ENCODE peak calls at places on chromosomes 2 and 18, in four cellular contexts. D, K, X and N are unnamed samples.

GRCh38 chr2:6580982-6581381 is 284.7 kb downstream of the CMPK2 start:
- DNase-seq in X (no peak), D (no peak), K (no peak), N (no peak)

GRCh38 chr2:112885503-112885897 is 25.5 kb upstream of the IL37 start:
- DNase-seq in K (no peak), X (no peak), D (no peak), N (no peak)

GRCh38 chr18:49967171-49967570 is 153.8 kb upstream of the ACAA2 start:
- DNase-seq in X (no peak), K (no peak), D (peak), N (no peak)

GRCh38 chr2:152234277-152234676 is 58.7 kb upstream of the STAM2 start:
- DNase-seq in K (no peak), D (no peak), X (no peak), N (no peak)

GRCh38 chr2:231223458-231223970 is 25.1 kb downstream of the ARMC9 start:
- DNase-seq in X (peak), K (no peak), D (no peak), N (no peak)

GRCh38 chr2:3481011-3481400 is 38.3 kb downstream of the ADI1 start:
- DNase-seq in D (no peak), K (no peak), X (no peak), N (no peak)

GRCh38 chr2:204483497-204484164 is 61.6 kb upstream of the PARD3B start:
- DNase-seq in D (peak), X (no peak), K (no peak), N (no peak)

GRCh38 chr2:221097568-221097915 is 474.6 kb downstream of the EPHA4 start:
- DNase-seq in X (no peak), D (no peak), K (no peak), N (no peak)

GRCh38 chr2:193868833-193869232 is 1674.1 kb upstream of the TMEFF2 start:
- DNase-seq in X (no peak), K (peak), D (no peak), N (no peak)

GRCh38 chr18:45728341-45729010 is 4.5 kb downstream of the SLC14A1 start:
- DNase-seq in X (no peak), D (no peak), K (no peak), N (no peak)

GRCh38 chr2:204357175-204357695 is 188.0 kb upstream of the PARD3B start:
- DNase-seq in D (no peak), K (no peak), X (no peak), N (no peak)

GRCh38 chr2:236171213-236172201 is 3.3 kb upstream of the GBX2 start:
- DNase-seq in D (no peak), X (peak), K (peak), N (no peak)

GRCh38 chr18:52288403-52289004 is 51.5 kb upstream of the DCC start:
- DNase-seq in K (no peak), D (peak), X (no peak), N (peak)

GRCh38 chr2:44745460-44745859 is 196.0 kb upstream of the SIX3 start:
- DNase-seq in X (peak), D (no peak), K (no peak), N (no peak)

GRCh38 chr2:28810384-28811285 is at the start of gene SPDYA:
- DNase-seq in K (no peak), D (peak), X (peak), N (peak)

GRCh38 chr2:197786010-197786877 is 1.1 kb upstream of the BOLL start:
- DNase-seq in X (no peak), K (no peak), D (peak), N (no peak)

GRCh38 chr18:37207343-37207742 is 358.3 kb downstream of the CELF4 start:
- DNase-seq in D (no peak), X (no peak), K (no peak), N (no peak)

GRCh38 chr2:155099784-155100183 is 401.3 kb downstream of the KCNJ3 start:
- DNase-seq in D (peak), X (no peak), K (no peak), N (no peak)

GRCh38 chr2:127961729-127962128 is 66.1 kb downstream of the SAP130 start:
- DNase-seq in K (no peak), X (no peak), D (no peak), N (no peak)

GRCh38 chr2:131040661-131041401 is 52.4 kb downstream of the FAM168B start:
- DNase-seq in X (no peak), D (peak), K (no peak), N (peak)

GRCh38 chr2:1614564-1614963 is 129.8 kb downstream of the PXDN start:
- DNase-seq in D (no peak), X (no peak), K (no peak), N (no peak)
- H3K4me3 ChIP-seq in D (no peak), X (no peak), K (no peak), N (no peak)

GRCh38 chr2:8527676-8528075 is 154.2 kb upstream of the ID2 start:
- DNase-seq in K (no peak), D (no peak), X (no peak), N (no peak)
- H3K4me3 ChIP-seq in K (no peak), D (no peak), X (no peak), N (no peak)

GRCh38 chr18:76347341-76347740 is 147.7 kb downstream of the ZNF516 start:
- DNase-seq in D (no peak), X (no peak), K (no peak), N (no peak)

GRCh38 chr18:76348267-76349066 is 146.6 kb downstream of the ZNF516 start:
- DNase-seq in X (no peak), K (no peak), D (no peak), N (no peak)

GRCh38 chr18:76350134-76351025 is 144.7 kb downstream of the ZNF516 start:
- DNase-seq in K (no peak), X (no peak), D (no peak), N (no peak)

GRCh38 chr18:76346490-76347130 is 148.4 kb downstream of the ZNF516 start:
- DNase-seq in X (no peak), K (no peak), D (no peak), N (no peak)

GRCh38 chr18:76349067-76349715 is 145.9 kb downstream of the ZNF516 start:
- DNase-seq in X (peak), D (peak), K (peak), N (peak)
- H3K4me3 ChIP-seq in X (no peak), D (no peak), K (peak), N (no peak)

DNA sequence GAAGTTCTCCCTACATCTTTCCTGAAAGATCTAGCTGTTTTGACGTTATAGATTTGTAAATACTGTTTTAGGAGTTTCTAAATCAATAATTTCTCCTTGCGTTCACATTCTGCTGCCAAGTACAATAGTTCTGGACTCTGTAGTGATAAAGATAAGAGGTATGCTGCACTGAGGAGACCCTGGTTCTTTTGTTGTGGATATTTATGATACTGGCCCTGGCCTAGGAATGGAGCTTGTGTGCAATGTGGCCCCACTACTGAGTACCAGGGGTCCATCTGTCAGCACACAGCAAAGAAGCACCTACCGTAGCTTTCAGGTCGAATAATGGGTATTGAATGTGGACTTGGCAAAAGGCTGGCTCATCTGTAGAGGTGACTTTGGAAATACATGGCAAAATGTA is 85.0 kb downstream of the MAP3K20 start:
- DNase-seq in D (no peak), K (no peak), X (no peak), N (no peak)
- H3K4me3 ChIP-seq in D (no peak), K (no peak), X (no peak), N (no peak)

DNA sequence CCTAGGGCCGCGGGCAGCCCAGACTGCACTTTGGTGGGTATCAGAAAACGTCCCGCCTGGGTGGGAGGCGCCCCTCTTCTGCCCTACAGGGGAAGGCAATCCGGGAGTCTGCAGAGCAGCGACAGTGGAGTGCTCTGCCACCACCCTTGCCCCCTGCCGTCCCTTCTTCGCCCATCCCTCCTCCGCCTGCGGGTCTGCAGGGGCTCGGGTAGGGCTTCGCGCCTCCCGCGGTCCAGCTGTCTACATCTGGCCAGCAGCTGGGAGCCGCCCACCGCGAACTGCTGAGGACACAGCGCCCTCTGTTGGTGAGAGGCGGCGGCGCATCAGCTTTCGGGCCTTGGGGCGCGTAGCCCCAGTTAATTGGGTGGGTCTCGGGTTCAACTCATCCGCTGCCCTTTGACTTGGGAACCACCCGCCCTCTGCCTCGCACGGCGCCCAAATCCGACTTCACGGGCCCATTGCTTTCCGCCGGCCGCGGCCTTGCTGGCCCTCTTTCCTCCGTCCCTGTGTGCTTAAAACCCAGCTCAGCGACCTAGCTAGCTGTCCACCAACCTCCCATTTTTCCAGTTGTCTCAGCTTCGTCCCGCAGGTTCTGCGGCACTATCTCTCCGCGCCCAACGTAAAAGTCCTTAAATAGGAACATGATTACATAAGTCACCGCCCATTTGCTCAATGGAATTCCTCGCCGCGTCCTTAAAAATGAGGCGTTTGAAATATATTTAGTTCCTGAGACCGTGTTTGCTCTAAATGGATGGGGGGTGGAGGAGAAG is 17.6 kb downstream of the WNT10A start:
- DNase-seq in X (peak), K (peak), D (peak), N (no peak)
- H3K4me3 ChIP-seq in X (no peak), K (peak), D (no peak), N (no peak)

GRCh38 chr18:12701161-12701560 is 1.4 kb downstream of the CEP76 start:
- DNase-seq in X (peak), D (no peak), K (no peak), N (no peak)
- H3K4me3 ChIP-seq in X (peak), D (peak), K (peak), N (peak)

DNA sequence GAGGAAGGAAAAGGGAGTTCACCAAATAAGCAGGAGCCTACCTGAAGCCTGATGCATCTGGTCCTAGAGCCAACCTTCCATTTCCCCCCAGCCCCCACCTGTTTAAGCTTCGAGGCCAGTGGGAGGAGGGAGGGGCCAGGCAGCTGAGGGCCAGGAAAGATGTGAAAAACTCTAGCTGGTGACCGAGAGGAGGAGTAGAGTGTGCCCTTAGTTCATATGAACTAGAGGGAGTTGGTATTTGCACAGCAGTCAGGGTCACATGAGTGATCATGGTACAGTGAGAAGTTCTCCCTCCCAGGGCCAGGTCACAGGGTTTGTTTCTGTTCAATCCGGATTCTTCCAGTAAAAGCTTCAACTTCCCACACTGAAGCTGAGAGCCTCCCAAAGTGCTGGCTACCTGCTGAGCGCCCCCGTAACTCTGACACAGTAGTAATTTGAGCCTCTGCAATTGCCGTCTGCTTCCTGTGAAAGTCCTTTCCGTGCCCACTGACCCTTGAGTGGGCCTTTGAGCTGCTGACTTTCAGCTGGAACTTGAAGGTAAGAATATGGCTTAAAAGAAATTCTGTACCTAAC is at the start of gene SULT1C2:
- DNase-seq in D (peak), K (no peak), X (no peak), N (no peak)
- H3K4me3 ChIP-seq in D (no peak), K (no peak), X (no peak), N (no peak)

GRCh38 chr2:241064802-241065354 is 37.2 kb downstream of the MTERF4 start:
- DNase-seq in X (no peak), K (no peak), D (no peak), N (no peak)

GRCh38 chr2:241066893-241067341 is 35.2 kb downstream of the MTERF4 start:
- DNase-seq in K (peak), D (no peak), X (no peak), N (no peak)

GRCh38 chr2:241067501-241068135 is 34.5 kb downstream of the MTERF4 start:
- DNase-seq in X (no peak), K (peak), D (no peak), N (no peak)

GRCh38 chr2:241065355-241065803 is 36.7 kb downstream of the MTERF4 start:
- DNase-seq in X (no peak), K (peak), D (no peak), N (no peak)

GRCh38 chr2:241066171-241066892 is 35.8 kb downstream of the MTERF4 start:
- DNase-seq in K (peak), D (no peak), X (no peak), N (no peak)
- H3K4me3 ChIP-seq in K (no peak), D (no peak), X (no peak), N (no peak)

GRCh38 chr2:234999740-235000425 is 48.1 kb downstream of the SH3BP4 start:
- DNase-seq in X (no peak), K (no peak), D (no peak), N (no peak)

GRCh38 chr2:235000426-235001236 is 48.8 kb downstream of the SH3BP4 start:
- DNase-seq in D (peak), K (no peak), X (no peak), N (no peak)

GRCh38 chr2:234997389-234997788 is 45.6 kb downstream of the SH3BP4 start:
- DNase-seq in K (no peak), D (no peak), X (no peak), N (no peak)

GRCh38 chr2:234996467-234997270 is 44.9 kb downstream of the SH3BP4 start:
- DNase-seq in X (no peak), D (no peak), K (no peak), N (no peak)

DNA sequence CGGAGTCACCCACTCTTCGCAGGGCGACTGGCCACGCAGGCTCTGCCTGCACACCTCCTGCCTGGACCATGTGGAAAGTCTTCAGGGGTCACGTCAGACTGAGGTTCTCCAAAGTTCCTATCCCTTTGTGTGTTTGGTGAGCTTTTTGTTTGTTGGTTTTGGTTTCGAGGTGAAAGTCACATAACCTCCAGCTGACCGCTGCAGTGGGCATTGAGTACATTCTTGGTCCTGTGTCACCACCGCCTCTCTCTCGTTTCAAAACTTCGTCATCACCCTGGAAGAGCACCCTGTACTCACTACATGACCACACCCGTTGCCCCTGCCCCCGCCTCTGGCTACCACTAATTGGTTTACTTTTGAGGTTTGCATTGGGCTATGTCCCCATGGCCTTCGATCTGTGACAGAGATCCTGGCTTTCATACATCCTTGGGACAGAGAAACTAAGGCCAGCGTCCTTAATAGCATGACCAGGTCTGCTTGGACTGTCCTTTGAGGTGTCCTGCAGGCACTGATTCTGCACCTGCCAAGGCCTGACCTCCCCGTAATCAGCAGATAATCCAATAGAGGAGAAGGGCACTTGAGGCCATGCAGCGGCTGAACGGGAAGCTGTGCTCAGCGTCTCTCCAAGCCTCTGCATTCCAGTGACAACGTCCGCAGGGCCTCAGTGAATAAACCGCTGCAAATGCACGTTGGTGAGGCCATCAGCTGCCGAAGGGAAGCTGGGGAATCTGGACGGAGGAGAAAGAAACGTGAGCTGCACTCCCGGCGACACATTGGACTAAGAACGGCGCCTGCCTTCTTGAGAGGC is 46.8 kb downstream of the SH3BP4 start:
- DNase-seq in K (no peak), D (peak), X (no peak), N (no peak)
- H3K4me3 ChIP-seq in K (no peak), D (no peak), X (no peak), N (no peak)